ENCODE peak calls at places on chromosomes 12 and 14, in six cellular contexts. E is fibroblast of pulmonary artery, X is OCI-LY7, V is foreskin fibroblast, G is GM12878, K is A673. H is an unnamed sample.

GRCh38 chr14:93891756-93892504 is 35.2 kb upstream of the FAM181A start:
- DNase-seq in E (no peak), X (no peak), V (no peak), G (no peak), K (no peak), H (no peak)

GRCh38 chr14:67411375-67411774 is 590 bp downstream of the PLEK2 start:
- DNase-seq in E (no peak), X (no peak), V (no peak), G (no peak), K (no peak), H (peak)

GRCh38 chr12:130537051-130537450 is 179.0 kb downstream of the RIMBP2 start:
- DNase-seq in E (no peak), X (no peak), V (no peak), G (no peak), K (no peak), H (no peak)

GRCh38 chr12:28189774-28190320 is 409 bp upstream of the CCDC91 start:
- DNase-seq in E (no peak), X (no peak), V (no peak), G (no peak), K (no peak), H (no peak)

GRCh38 chr14:104392396-104393198 is 187.0 kb upstream of the C14orf180 start:
- DNase-seq in E (no peak), X (no peak), V (no peak), G (no peak), K (no peak), H (no peak)

GRCh38 chr14:101961011-101961721 is 3.2 kb upstream of the DYNC1H1 start:
- DNase-seq in E (peak), X (peak), V (peak), G (peak), K (peak), H (peak)

GRCh38 chr12:87317302-87317701 is 711.9 kb downstream of the C12orf50 start:
- DNase-seq in E (no peak), X (no peak), V (no peak), G (no peak), K (no peak), H (peak)

GRCh38 chr12:68491204-68491960 is 119.3 kb upstream of the RAP1B start:
- DNase-seq in E (no peak), X (no peak), V (no peak), G (no peak), K (no peak), H (no peak)

GRCh38 chr14:58871972-58872530 is 234.3 kb downstream of the DACT1 start:
- DNase-seq in E (peak), X (no peak), V (no peak), G (no peak), K (peak), H (peak)

GRCh38 chr14:67514650-67515385 is 18.3 kb upstream of the PLEKHH1 start:
- DNase-seq in E (peak), X (peak), V (peak), G (no peak), K (peak), H (peak)

GRCh38 chr12:132967736-132968135 is 11.6 kb upstream of the ZNF605 start:
- DNase-seq in E (no peak), X (no peak), V (no peak), G (no peak), K (no peak), H (no peak)

GRCh38 chr12:76878045-76878898 is 547 bp downstream of the CSRP2 start:
- DNase-seq in E (peak), X (peak), V (peak), G (no peak), K (peak), H (peak)

GRCh38 chr14:104639481-104639880 is 34.9 kb upstream of the TMEM179 start:
- DNase-seq in E (no peak), X (no peak), V (no peak), G (no peak), K (peak), H (no peak)

DNA sequence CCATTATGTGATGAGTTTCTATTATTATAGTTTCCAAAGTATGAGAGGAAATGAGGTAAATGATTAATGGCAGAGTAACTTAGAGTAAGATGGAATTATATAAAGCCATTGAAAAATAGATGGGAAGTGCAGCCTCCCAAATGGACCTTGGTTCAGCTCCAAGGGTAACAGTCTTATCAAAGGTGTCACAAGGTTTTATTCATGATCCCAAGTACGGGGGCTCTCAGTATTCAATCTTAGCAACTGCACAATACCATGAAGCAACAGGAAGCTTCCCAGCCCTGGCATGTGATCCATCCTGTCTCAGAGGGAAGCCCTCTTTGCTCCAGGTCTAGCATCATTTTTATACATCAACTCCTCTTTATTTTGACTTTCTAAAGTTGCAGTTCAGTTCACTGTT is 948.2 kb downstream of the GALC start:
- DNase-seq in E (no peak), X (no peak), V (no peak), G (no peak), K (no peak), H (no peak)
- H3K4me3 ChIP-seq in E (no peak), X (no peak), V (no peak), G (no peak), K (no peak), H (no peak)

DNA sequence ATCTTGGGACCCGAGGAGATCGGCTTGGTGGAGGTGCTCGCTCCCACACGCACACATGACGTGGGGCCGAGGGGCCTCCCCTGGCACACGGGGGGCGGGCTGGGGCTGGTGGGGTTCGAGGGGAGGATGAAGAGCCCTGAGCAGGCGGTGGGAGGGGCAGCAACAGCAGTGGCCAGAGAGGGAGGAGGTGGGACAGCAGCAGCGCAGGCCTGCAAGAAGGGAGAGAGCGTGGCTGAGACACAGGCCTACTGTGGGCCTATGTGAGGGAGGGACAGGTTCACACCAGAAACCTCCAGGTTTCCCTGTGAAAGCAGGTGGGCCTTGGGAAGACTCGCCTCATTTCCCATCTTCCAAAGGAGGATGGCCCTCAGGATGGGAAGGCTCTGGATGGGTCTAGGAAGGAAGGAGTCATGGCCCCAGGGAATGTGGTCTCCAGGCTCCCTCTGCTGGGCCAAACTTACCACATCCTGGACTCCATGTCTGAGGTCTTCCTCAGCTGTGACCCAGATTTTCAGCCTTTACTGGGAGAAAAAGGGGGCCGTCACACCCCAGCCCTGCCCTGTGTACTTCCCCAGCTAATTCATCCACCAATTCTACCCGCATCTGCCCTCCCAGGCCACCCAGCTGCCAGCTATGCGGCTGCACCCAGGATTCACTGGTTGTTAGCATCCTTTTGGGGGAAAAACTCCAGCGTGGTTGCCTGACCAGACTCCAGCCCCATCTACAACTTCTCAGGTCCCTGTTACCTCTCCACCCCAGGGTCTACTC is 2.8 kb downstream of the PIANP start:
- DNase-seq in E (peak), X (peak), V (peak), G (no peak), K (peak), H (peak)
- TF ChIP-seq CTCF in E (peak), X (peak), V (peak), G (peak), K (peak), H (peak)

GRCh38 chr12:53754633-53755261 is 3.0 kb upstream of the CISTR start:
- DNase-seq in E (peak), X (peak), V (peak), G (no peak), K (peak), H (peak)
- H3K4me3 ChIP-seq in E (no peak), X (peak), V (no peak), G (peak), K (no peak), H (no peak)

DNA sequence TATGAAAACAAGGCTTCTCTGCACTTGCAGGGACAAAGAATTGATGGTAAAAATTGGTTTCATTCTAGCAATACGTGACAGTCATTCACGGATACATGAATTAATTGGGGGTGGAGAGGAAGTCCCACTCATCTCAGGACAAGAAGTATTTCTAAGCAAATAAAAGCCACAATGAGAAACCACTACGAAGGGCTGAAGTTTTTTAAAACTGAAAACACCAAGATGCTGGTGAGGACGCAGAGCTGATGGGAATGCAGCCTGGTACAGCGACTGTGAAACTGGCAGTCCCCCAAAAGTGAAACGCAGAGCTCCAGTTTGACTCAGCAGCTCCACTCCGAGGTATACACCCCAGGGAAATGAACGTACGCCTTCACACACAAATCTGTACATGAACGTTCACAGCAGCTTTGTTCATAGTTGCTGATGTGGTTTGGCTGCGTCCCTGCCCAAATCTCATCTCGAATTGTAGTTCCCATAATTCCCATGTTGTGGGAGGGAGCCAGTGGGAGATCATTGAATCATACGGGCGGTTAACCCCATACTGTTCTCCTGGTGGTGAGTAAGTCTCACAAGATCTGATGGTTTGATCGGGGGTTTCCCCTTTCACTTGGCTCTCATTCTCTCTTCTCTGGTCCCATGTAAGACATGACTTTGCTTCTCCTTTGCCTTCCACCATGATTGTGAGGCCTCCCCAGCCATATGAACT is 89.0 kb downstream of the SCARB1 start:
- DNase-seq in E (peak), X (peak), V (peak), G (peak), K (peak), H (peak)
- TF ChIP-seq CTCF in E (peak), X (peak), V (no peak), G (no peak), K (peak), H (peak)

DNA sequence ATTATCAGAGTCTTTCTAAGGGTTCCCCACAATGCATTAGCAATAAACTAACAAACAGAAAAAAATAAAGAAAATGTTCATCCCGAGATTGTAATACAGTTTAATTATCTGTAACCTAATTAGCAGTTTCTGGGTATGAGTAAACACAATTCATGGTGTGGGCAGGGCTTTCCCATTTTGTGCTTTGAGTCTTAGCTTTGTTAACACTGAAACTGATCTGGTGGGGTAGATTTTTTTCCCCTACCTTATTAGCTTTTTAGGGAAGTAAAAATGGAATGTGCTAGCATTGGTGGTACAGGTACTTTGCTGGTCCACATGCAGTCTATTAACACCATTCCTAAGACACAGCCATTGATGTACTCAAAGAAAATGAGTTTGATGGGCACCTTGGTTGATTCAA is 18.4 kb upstream of the KRR1 start:
- DNase-seq in E (no peak), X (no peak), V (no peak), G (no peak), K (no peak), H (no peak)
- H3K4me3 ChIP-seq in E (no peak), X (no peak), V (no peak), G (no peak), K (no peak), H (no peak)

DNA sequence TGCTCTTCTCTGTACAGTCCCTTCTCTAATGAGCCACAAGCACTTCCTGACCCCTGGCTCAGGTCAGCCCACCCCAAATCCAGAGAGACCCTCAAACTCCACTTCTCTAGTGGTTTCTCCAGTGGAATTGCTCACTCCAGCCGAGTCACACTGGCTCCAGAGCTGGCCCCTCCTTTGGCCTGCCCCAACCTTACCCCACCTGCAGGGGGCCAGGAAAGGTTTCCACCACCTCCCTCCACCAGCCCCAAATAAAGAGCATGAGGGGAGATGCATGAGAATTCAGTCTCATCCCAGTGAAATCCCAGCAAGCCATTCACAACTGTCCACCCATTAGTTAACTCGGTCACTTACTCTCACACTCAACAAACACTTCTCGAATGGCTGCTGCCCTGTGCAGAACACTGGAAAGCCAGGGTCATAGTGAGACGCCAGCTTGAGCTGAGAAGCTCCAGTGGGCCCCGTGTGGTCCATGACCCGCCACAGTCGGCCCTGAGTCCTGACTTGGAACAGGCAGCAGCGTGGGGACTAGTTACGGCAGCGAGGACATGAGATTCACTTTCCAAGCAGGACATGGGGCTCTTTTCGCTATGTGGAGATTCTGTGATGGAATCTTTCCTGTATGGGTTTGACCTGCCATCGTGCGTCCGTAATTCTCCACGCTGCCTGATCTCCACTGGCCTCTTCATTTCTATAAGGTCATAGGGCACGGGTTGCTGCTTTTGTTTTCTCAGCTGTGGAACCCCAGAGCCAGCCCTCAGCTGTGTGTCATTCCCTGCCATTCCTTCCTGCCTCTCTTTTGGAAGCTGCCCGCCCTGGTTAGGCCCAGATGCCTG is 44.2 kb downstream of the SLC6A12 start:
- DNase-seq in E (no peak), X (no peak), V (no peak), G (no peak), K (no peak), H (peak)
- TF ChIP-seq CTCF in E (no peak), X (peak), V (peak), G (no peak), K (no peak), H (peak)